ENCODE peak calls at places on chromosomes 16 and 17, in four cellular contexts. A, R, N and E are unnamed samples.

GRCh38 chr17:69722518-69722917 is 308.0 kb downstream of the MAP2K6 start:
- DNase-seq in A (no peak), R (no peak), N (no peak), E (no peak)

GRCh38 chr16:81889896-81890634 is 111.0 kb downstream of the PLCG2 start:
- DNase-seq in A (peak), R (peak), N (peak), E (peak)

GRCh38 chr16:11370084-11370931 is 25.0 kb downstream of the RMI2 start:
- DNase-seq in A (no peak), R (no peak), N (no peak), E (no peak)

GRCh38 chr17:76397687-76398522 is 13.5 kb downstream of the SPHK1 start:
- DNase-seq in A (peak), R (peak), N (peak), E (peak)

GRCh38 chr16:14510939-14511797 is 118.9 kb downstream of the PARN start:
- DNase-seq in A (no peak), R (no peak), N (no peak), E (peak)

GRCh38 chr17:68507581-68507980 is 4.6 kb upstream of the PRKAR1A start:
- DNase-seq in A (no peak), R (no peak), N (no peak), E (no peak)

GRCh38 chr16:3243882-3244281 is 8.9 kb upstream of the ZNF200 start:
- DNase-seq in A (no peak), R (no peak), N (no peak), E (no peak)

GRCh38 chr17:62941358-62941991 is 24.6 kb upstream of the TANC2 start:
- DNase-seq in A (no peak), R (no peak), N (no peak), E (no peak)

GRCh38 chr17:65181237-65182061 is 44.3 kb downstream of the RGS9 start:
- DNase-seq in A (no peak), R (no peak), N (no peak), E (no peak)

GRCh38 chr17:35170968-35171771 is 23.0 kb downstream of the SLC35G3 start:
- DNase-seq in A (no peak), R (no peak), N (no peak), E (peak)

GRCh38 chr17:56389356-56389755 is 204.1 kb upstream of the NOG start:
- DNase-seq in A (no peak), R (no peak), N (no peak), E (no peak)

DNA sequence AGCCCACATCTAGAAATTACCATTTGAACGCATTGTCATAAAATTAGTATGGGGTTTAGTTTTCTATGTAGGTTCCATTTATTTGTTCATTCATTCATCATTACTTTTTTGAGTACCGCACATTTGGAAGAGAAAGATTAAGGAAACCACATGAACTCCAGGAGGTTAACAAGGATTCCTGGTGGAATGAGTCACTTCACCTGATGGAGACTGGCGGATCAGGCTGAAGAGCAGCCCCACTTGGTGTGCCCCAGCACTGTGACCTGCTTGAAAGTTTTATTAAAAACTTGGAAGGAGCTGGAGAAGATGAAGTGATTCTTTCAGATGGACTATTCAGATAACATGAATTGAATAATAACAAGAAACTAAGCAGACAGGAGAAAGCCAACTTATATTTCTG is 293.6 kb upstream of the CDH11 start:
- DNase-seq in A (no peak), R (no peak), N (peak), E (peak)
- H4K5ac ChIP-seq in A (no peak), R (no peak), N (no peak), E (no peak)

GRCh38 chr16:79431923-79432322 is 168.6 kb downstream of the MAF start:
- DNase-seq in A (no peak), R (no peak), N (peak), E (no peak)

GRCh38 chr16:79434097-79434496 is 166.4 kb downstream of the MAF start:
- DNase-seq in A (no peak), R (no peak), N (no peak), E (no peak)

GRCh38 chr16:79437764-79438728 is 162.5 kb downstream of the MAF start:
- DNase-seq in A (peak), R (peak), N (peak), E (no peak)

GRCh38 chr16:79436885-79437284 is 163.7 kb downstream of the MAF start:
- DNase-seq in A (no peak), R (no peak), N (no peak), E (no peak)

GRCh38 chr16:79434771-79435170 is 165.8 kb downstream of the MAF start:
- DNase-seq in A (no peak), R (no peak), N (no peak), E (no peak)
- H2BK5ac ChIP-seq in A (no peak), R (no peak), N (no peak), E (no peak)

DNA sequence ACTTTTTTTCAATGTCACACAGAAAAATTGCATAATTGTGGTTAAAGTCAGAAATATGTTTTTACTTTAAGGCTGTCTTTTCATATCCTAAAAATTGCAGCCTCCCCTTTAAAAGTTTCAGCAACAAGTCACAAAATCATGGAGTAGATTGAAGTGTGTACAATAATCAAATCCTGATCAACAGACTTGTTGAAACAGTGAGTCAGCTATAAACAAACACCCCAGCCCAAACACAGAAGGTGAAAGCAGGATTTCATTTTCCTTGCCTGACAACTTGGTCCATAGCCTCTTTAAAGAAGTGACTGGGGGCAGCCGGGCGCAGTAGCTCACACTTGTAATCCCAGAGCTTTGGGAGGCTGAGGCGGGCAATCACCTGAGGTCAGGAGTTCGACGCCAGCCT is 59.9 kb downstream of the WNT3 start:
- DNase-seq in A (no peak), R (no peak), N (no peak), E (peak)
- H4K5ac ChIP-seq in A (no peak), R (no peak), N (no peak), E (no peak)

GRCh38 chr17:42680331-42680808 is 1.3 kb downstream of the CCR10 start:
- DNase-seq in A (peak), R (no peak), N (peak), E (peak)
- H2BK5ac ChIP-seq in A (no peak), R (peak), N (no peak), E (no peak)

DNA sequence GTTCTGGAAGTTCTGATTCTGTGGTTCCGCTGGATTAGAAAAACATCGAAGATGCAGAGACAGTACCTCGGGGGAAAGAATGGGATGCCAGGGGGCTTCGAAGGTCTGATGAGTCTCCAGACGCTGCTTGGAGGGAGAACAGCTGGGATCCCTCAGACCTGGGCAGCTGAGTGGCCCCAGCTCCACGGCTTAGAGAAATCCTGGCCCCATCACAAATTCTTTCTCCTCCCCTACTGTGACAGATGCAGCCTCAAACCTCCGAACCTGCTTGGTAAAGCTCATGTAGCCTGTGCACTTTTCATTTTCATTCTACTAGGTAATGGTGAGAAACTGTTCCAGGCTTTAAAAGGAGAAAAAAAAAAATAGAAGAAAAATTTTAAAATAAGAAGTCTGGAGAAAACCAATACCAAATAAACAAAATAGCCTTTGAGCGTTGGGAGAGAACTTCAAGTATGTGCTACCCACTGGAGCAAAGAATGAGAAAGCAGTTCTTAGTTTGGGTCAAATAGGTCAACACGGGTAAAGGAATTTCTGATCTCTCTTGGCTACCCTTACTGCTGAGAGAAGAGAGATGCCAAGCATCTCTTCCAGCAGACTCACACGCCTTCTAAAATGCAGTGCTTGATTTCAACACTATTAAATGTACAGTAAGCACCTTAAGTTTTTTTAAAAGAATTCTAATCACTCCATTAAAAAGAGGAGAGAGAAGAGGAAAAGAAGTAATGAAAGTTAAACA is 19.9 kb downstream of the MAF start:
- DNase-seq in A (no peak), R (no peak), N (no peak), E (no peak)
- H4K5ac ChIP-seq in A (no peak), R (no peak), N (no peak), E (no peak)

DNA sequence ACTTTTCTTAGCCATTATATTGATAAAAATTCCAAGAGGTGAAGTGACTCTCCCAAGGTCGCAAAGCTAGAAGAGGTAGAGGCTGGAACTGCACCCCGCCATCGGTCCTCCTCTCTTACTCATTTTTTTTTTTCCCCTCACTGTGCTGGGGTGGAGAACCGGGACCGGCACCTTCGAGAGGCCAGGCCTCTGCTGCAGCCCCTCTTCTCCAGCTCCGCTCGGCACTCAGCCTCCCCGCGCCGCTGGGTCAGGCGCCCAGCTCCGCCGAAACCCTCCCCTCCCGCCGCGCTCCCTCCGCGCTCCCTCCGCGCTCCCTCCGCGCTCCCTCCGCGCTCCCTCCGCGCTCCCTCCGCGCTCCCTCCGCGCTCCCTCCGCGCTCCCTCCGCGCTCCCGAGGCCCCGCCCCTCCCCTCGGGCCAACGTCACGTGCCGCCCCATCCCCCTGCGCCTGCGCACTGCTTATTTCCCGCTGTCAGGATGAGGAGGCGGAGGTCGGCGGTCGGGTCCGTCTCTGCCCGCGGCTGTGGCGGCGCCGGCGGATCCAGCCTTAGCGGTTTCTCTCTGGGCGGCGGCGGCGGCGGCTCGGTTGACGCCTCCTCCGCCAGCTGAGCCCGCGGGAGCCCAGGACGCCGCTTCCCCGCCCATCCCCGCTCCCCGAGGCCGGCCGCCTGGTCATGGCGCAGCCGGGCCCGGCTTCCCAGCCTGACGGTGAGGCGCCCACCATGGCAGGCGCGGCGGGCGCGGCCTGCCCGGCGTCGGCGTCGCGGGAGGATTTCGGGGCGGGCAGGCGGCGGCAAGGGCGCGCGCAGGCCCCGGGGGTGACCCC is at the start of gene RABEP1:
- DNase-seq in A (peak), R (peak), N (peak), E (peak)
- H2BK5ac ChIP-seq in A (no peak), R (peak), N (no peak), E (peak)

DNA sequence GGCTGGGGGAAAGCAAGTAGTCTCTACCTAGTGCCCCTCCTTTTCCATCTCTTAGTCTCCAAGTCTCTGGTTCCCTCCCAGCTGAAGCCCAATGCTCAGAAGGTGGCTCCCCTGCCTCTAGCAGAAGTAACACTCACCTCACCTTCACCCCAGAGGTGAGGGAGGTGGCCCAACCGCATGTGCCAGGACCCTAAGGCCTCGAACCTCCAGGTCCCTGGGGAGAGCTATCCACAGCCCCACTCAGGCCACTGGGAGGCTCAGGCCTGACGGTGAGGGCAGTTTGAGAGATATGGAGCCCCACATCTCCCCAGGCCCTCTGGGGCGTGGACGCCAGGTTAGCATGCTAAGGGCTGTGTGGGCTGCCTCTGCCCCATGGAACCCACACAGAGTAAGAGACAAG is 5.8 kb downstream of the CBLN1 start:
- DNase-seq in A (no peak), R (no peak), N (no peak), E (no peak)
- H4K5ac ChIP-seq in A (no peak), R (no peak), N (no peak), E (no peak)

DNA sequence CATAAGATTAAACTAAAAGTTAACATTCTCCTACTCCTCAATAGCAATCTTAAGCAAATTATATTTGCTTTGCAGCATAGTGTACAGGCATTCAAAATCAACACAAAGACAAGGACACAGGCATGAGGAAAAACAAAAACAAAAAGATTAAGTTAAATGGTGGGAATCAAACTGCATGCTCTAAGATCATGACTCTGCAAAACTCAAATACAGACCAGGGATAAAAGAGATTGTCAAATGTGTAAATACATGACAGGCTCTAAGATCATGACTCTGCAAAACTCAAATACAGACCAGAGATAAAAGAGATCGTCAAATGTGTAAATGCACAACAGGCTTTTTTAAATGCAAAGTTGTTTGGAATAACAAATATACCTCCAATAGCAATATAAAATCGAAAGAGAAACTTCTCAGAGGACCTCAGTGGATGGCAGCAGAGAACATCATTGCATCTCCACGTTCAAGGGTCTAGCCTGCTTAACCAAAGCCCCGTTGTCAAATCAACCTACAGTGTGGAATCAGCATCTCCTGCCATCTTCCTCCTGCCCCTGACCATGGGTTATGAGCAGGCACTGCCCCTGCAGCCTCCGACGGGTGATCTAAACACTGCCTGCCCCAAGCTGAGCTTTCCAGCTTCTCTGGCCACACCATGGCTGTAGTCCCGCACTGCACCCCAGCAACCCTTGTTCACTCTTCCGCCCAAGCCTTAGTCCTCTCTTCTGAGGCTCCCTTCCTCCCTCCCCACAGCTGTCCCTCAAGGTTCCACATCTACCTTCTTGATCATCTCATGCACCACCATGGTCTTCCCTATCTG is 446.1 kb downstream of the SOX9 start:
- DNase-seq in A (no peak), R (no peak), N (no peak), E (no peak)
- H2BK5ac ChIP-seq in A (no peak), R (no peak), N (no peak), E (no peak)

GRCh38 chr16:1523581-1524245 is 9.8 kb upstream of the TMEM204 start:
- DNase-seq in A (no peak), R (no peak), N (no peak), E (no peak)
- H4K5ac ChIP-seq in A (no peak), R (no peak), N (no peak), E (no peak)